ENCODE peak calls at places on chromosomes 5 and 9, in nine cellular contexts. One of them, this sample, is unnamed.

GRCh38 chr9:93525476-93525875 is 50.9 kb upstream of the PHF2 start:
- DNase-seq in mammary epithelial cell: no peak
- DNase-seq in GM23248: no peak
- DNase-seq in colonic mucosa: no peak
- DNase-seq in HepG2: no peak
- DNase-seq in Karpas-422: no peak
- DNase-seq in fibroblast of lung: peak; percentile 34
- DNase-seq in mesendoderm: peak; percentile 25
- DNase-seq in neuronal stem cell: no peak
- DNase-seq in this sample: no peak

GRCh38 chr5:141876628-141877477 is 1.4 kb downstream of the PCDH1 start:
- DNase-seq in colonic mucosa: peak; percentile 63
- DNase-seq in mesendoderm: peak; percentile 58
- DNase-seq in mammary epithelial cell: peak; percentile 65
- DNase-seq in fibroblast of lung: no peak
- DNase-seq in HepG2: no peak
- DNase-seq in GM23248: peak; percentile 23
- DNase-seq in neuronal stem cell: no peak
- DNase-seq in Karpas-422: no peak
- DNase-seq in this sample: peak; percentile 50

GRCh38 chr5:151772868-151773561 is 1.3 kb downstream of the G3BP1 start:
- DNase-seq in mesendoderm: no peak
- DNase-seq in mammary epithelial cell: peak; percentile 57
- DNase-seq in GM23248: peak; percentile 77
- DNase-seq in Karpas-422: no peak
- DNase-seq in colonic mucosa: no peak
- DNase-seq in fibroblast of lung: peak; percentile 53
- DNase-seq in HepG2: no peak
- DNase-seq in neuronal stem cell: no peak
- DNase-seq in this sample: peak; percentile 35

GRCh38 chr9:35962126-35962906 is 4.4 kb upstream of the OR2S2 start:
- DNase-seq in neuronal stem cell: no peak
- DNase-seq in Karpas-422: no peak
- DNase-seq in GM23248: peak; percentile 90
- DNase-seq in HepG2: no peak
- DNase-seq in mesendoderm: no peak
- DNase-seq in colonic mucosa: no peak
- DNase-seq in fibroblast of lung: peak; percentile 85
- DNase-seq in mammary epithelial cell: no peak
- DNase-seq in this sample: peak; percentile 56

GRCh38 chr9:21709464-21710058 is 92.9 kb upstream of the MTAP start:
- DNase-seq in mesendoderm: peak; percentile 72
- DNase-seq in Karpas-422: peak; percentile 84
- DNase-seq in neuronal stem cell: peak; percentile 57
- DNase-seq in colonic mucosa: peak; percentile 70
- DNase-seq in mammary epithelial cell: peak; percentile 57
- DNase-seq in fibroblast of lung: peak; percentile 43
- DNase-seq in HepG2: peak; percentile 37
- DNase-seq in GM23248: peak; percentile 65
- DNase-seq in this sample: peak; percentile 73

GRCh38 chr9:99126312-99126711 is 21.4 kb downstream of the TGFBR1 start:
- DNase-seq in mesendoderm: no peak
- DNase-seq in colonic mucosa: no peak
- DNase-seq in GM23248: peak; percentile 47
- DNase-seq in neuronal stem cell: no peak
- DNase-seq in Karpas-422: no peak
- DNase-seq in mammary epithelial cell: peak; percentile 26
- DNase-seq in HepG2: no peak
- DNase-seq in fibroblast of lung: no peak
- DNase-seq in this sample: peak; percentile 77

GRCh38 chr5:120954255-120954654 is 490.2 kb downstream of the PRR16 start:
- DNase-seq in mammary epithelial cell: no peak
- DNase-seq in mesendoderm: no peak
- DNase-seq in colonic mucosa: no peak
- DNase-seq in neuronal stem cell: no peak
- DNase-seq in Karpas-422: no peak
- DNase-seq in GM23248: no peak
- DNase-seq in HepG2: no peak
- DNase-seq in fibroblast of lung: no peak
- DNase-seq in this sample: no peak

GRCh38 chr9:121906074-121906520 is 187.0 kb downstream of the TTLL11 start:
- DNase-seq in GM23248: peak; percentile 77
- DNase-seq in mammary epithelial cell: peak; percentile 40
- DNase-seq in mesendoderm: no peak
- DNase-seq in colonic mucosa: no peak
- DNase-seq in Karpas-422: no peak
- DNase-seq in fibroblast of lung: no peak
- DNase-seq in HepG2: no peak
- DNase-seq in neuronal stem cell: no peak
- DNase-seq in this sample: no peak

GRCh38 chr5:38396766-38397165 is 138.4 kb downstream of the EGFLAM start:
- DNase-seq in HepG2: no peak
- DNase-seq in colonic mucosa: no peak
- DNase-seq in mesendoderm: peak; percentile 65
- DNase-seq in neuronal stem cell: no peak
- DNase-seq in Karpas-422: no peak
- DNase-seq in GM23248: no peak
- DNase-seq in fibroblast of lung: no peak
- DNase-seq in mammary epithelial cell: no peak
- DNase-seq in this sample: no peak

GRCh38 chr9:96758845-96759673 is 18.8 kb downstream of the ZNF510 start:
- DNase-seq in mammary epithelial cell: no peak
- DNase-seq in neuronal stem cell: no peak
- DNase-seq in Karpas-422: no peak
- DNase-seq in fibroblast of lung: peak; percentile 19
- DNase-seq in colonic mucosa: no peak
- DNase-seq in GM23248: peak; percentile 24
- DNase-seq in mesendoderm: peak; percentile 35
- DNase-seq in HepG2: no peak
- DNase-seq in this sample: no peak

GRCh38 chr5:112554089-112554977 is 135.3 kb upstream of the EPB41L4A start:
- DNase-seq in Karpas-422: peak; percentile 97
- DNase-seq in fibroblast of lung: no peak
- DNase-seq in mammary epithelial cell: no peak
- DNase-seq in HepG2: no peak
- DNase-seq in mesendoderm: no peak
- DNase-seq in neuronal stem cell: no peak
- DNase-seq in colonic mucosa: no peak
- DNase-seq in GM23248: peak; percentile 54
- DNase-seq in this sample: no peak

GRCh38 chr5:73095564-73096238 is 24.7 kb upstream of the TMEM171 start:
- DNase-seq in GM23248: no peak
- DNase-seq in mammary epithelial cell: no peak
- DNase-seq in mesendoderm: no peak
- DNase-seq in colonic mucosa: no peak
- DNase-seq in HepG2: no peak
- DNase-seq in neuronal stem cell: no peak
- DNase-seq in fibroblast of lung: peak; percentile 23
- DNase-seq in Karpas-422: no peak
- DNase-seq in this sample: no peak

GRCh38 chr9:136840877-136841645 is 1.2 kb upstream of the AJM1 start:
- DNase-seq in colonic mucosa: peak; percentile 86
- DNase-seq in HepG2: peak; percentile 73
- DNase-seq in mammary epithelial cell: peak; percentile 35
- DNase-seq in Karpas-422: peak; percentile 67
- DNase-seq in neuronal stem cell: no peak
- DNase-seq in fibroblast of lung: peak; percentile 58
- DNase-seq in GM23248: peak; percentile 73
- DNase-seq in mesendoderm: peak; percentile 59
- DNase-seq in this sample: no peak

GRCh38 chr5:59319286-59319685 is 574.2 kb downstream of the PDE4D start:
- DNase-seq in GM23248: no peak
- DNase-seq in HepG2: no peak
- DNase-seq in mesendoderm: no peak
- DNase-seq in Karpas-422: no peak
- DNase-seq in colonic mucosa: no peak
- DNase-seq in neuronal stem cell: no peak
- DNase-seq in fibroblast of lung: no peak
- DNase-seq in mammary epithelial cell: no peak
- DNase-seq in this sample: no peak

GRCh38 chr5:36392818-36393217 is 91.1 kb upstream of the RANBP3L start:
- DNase-seq in neuronal stem cell: no peak
- DNase-seq in GM23248: peak; percentile 89
- DNase-seq in colonic mucosa: no peak
- DNase-seq in mesendoderm: no peak
- DNase-seq in fibroblast of lung: peak; percentile 73
- DNase-seq in HepG2: no peak
- DNase-seq in mammary epithelial cell: peak; percentile 24
- DNase-seq in Karpas-422: no peak
- DNase-seq in this sample: peak; percentile 42

GRCh38 chr9:127761061-127761460 is 17.4 kb downstream of the SH2D3C start:
- DNase-seq in HepG2: no peak
- DNase-seq in mammary epithelial cell: no peak
- DNase-seq in Karpas-422: no peak
- DNase-seq in colonic mucosa: no peak
- DNase-seq in neuronal stem cell: no peak
- DNase-seq in mesendoderm: no peak
- DNase-seq in fibroblast of lung: no peak
- DNase-seq in GM23248: no peak
- DNase-seq in this sample: no peak

GRCh38 chr9:127763918-127764384 is 14.5 kb downstream of the SH2D3C start:
- DNase-seq in Karpas-422: peak; percentile 71
- DNase-seq in colonic mucosa: no peak
- DNase-seq in mesendoderm: peak; percentile 67
- DNase-seq in neuronal stem cell: peak; percentile 35
- DNase-seq in GM23248: peak; percentile 21
- DNase-seq in mammary epithelial cell: no peak
- DNase-seq in fibroblast of lung: no peak
- DNase-seq in HepG2: peak; percentile 32
- DNase-seq in this sample: no peak

GRCh38 chr9:127762111-127762676 is 16.3 kb downstream of the SH2D3C start:
- DNase-seq in mammary epithelial cell: no peak
- DNase-seq in fibroblast of lung: no peak
- DNase-seq in GM23248: no peak
- DNase-seq in neuronal stem cell: no peak
- DNase-seq in mesendoderm: peak; percentile 50
- DNase-seq in Karpas-422: no peak
- DNase-seq in HepG2: no peak
- DNase-seq in colonic mucosa: no peak
- DNase-seq in this sample: no peak

GRCh38 chr9:127758843-127759242 is 19.6 kb downstream of the SH2D3C start:
- DNase-seq in Karpas-422: no peak
- DNase-seq in HepG2: no peak
- DNase-seq in GM23248: no peak
- DNase-seq in fibroblast of lung: no peak
- DNase-seq in colonic mucosa: no peak
- DNase-seq in mesendoderm: no peak
- DNase-seq in mammary epithelial cell: no peak
- DNase-seq in neuronal stem cell: no peak
- DNase-seq in this sample: no peak

DNA sequence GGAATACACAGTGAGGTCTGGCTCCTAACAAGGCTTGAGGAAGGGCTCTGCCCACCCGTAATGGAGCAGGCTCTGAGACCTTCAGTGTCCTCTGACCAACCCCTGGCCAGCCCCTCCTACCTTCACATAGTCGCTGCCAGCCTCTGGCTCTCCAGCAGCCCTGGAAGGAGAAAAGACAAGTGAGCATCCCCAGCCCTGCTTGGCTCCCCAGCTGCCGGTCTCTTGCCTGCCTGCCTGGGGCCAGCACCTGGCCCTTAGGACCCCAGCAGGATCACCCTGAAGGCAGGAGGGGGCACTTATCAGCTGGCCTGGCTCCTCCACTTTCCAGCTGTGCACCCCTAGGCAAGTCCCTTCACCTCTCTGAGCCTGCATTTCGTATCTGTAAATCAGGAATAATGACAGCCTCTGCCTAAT is 17.0 kb downstream of the SH2D3C start:
- DNase-seq in mammary epithelial cell: no peak
- DNase-seq in mesendoderm: peak; percentile 54
- DNase-seq in neuronal stem cell: no peak
- DNase-seq in fibroblast of lung: no peak
- DNase-seq in colonic mucosa: no peak
- DNase-seq in HepG2: no peak
- DNase-seq in GM23248: no peak
- DNase-seq in Karpas-422: no peak
- DNase-seq in this sample: no peak
- H3K4me3 ChIP-seq in mammary epithelial cell: no peak overlapping the region
- H3K4me3 ChIP-seq in mesendoderm: no peak overlapping the region
- H3K4me3 ChIP-seq in neuronal stem cell: no peak overlapping the region
- H3K4me3 ChIP-seq in fibroblast of lung: no peak overlapping the region
- H3K4me3 ChIP-seq in colonic mucosa: no peak overlapping the region
- H3K4me3 ChIP-seq in HepG2: no peak overlapping the region
- H3K4me3 ChIP-seq in GM23248: no peak overlapping the region
- H3K4me3 ChIP-seq in Karpas-422: no peak overlapping the region
- H3K4me3 ChIP-seq in this sample: no peak overlapping the region

DNA sequence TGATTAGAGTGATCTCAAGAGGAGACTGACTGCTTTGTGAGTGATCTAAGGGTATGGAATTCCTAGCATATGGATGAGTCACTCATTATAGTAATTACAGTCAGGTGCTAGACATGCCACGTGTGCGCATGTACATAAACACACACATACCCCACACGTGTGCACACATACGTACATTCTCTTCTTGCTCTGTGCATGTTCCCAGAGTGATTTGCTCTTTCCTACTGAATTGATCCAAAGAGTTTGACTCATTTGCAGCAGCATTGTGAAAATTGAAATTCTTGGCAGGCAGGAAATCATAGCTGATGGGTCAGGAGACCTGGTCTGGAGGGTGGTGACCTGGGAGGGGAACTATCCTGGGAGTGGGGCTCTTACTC is 63.8 kb downstream of the ANGPTL2 start:
- DNase-seq in HepG2: no peak
- DNase-seq in Karpas-422: no peak
- DNase-seq in colonic mucosa: no peak
- DNase-seq in mesendoderm: no peak
- DNase-seq in mammary epithelial cell: no peak
- DNase-seq in fibroblast of lung: peak; percentile 31
- DNase-seq in GM23248: peak; percentile 56
- DNase-seq in neuronal stem cell: no peak
- DNase-seq in this sample: no peak
- H3K9ac ChIP-seq in HepG2: no peak overlapping the region
- H3K9ac ChIP-seq in Karpas-422: no peak overlapping the region
- H3K9ac ChIP-seq in colonic mucosa: no peak overlapping the region
- H3K9ac ChIP-seq in mesendoderm: no peak overlapping the region
- H3K9ac ChIP-seq in mammary epithelial cell: no peak overlapping the region
- H3K9ac ChIP-seq in fibroblast of lung: no peak overlapping the region
- H3K9ac ChIP-seq in GM23248: peak overlapping the region; percentile 26
- H3K9ac ChIP-seq in neuronal stem cell: no peak overlapping the region
- H3K9ac ChIP-seq in this sample: no peak overlapping the region

GRCh38 chr5:133050500-133050899 is 1.3 kb upstream of the HSPA4 start:
- DNase-seq in mesendoderm: peak; percentile 72
- DNase-seq in colonic mucosa: no peak
- DNase-seq in fibroblast of lung: no peak
- DNase-seq in mammary epithelial cell: no peak
- DNase-seq in neuronal stem cell: no peak
- DNase-seq in HepG2: no peak
- DNase-seq in Karpas-422: peak; percentile 59
- DNase-seq in GM23248: no peak
- DNase-seq in this sample: no peak
- H3K4me3 ChIP-seq in mesendoderm: no peak overlapping the region
- H3K4me3 ChIP-seq in colonic mucosa: peak overlapping the region; percentile 76
- H3K4me3 ChIP-seq in fibroblast of lung: peak overlapping the region; percentile 98
- H3K4me3 ChIP-seq in mammary epithelial cell: peak overlapping the region; percentile 93
- H3K4me3 ChIP-seq in neuronal stem cell: no peak overlapping the region
- H3K4me3 ChIP-seq in HepG2: peak overlapping the region; percentile 90
- H3K4me3 ChIP-seq in Karpas-422: peak overlapping the region; percentile 95
- H3K4me3 ChIP-seq in GM23248: peak overlapping the region; percentile 88
- H3K4me3 ChIP-seq in this sample: no peak overlapping the region

DNA sequence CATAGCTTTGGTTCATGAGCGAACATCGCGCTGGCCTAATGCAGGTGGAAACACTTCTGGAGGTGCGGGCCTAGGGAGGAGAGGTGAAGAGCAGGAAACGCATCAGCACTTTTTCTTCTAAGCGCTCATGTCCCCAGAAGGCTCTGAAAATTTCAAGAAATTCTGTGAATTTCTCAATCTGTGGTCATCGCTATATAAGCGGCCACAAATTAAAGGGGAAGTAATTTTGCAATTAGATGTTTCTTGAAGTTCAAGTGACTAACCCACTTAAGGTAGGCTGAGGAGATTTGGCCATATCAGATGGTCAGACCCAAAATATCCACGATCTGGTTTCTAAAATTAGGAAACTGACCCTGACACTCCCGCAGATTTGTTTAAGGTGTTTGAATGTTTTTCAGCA is 16.7 kb upstream of the HMGCR start:
- DNase-seq in colonic mucosa: no peak
- DNase-seq in neuronal stem cell: no peak
- DNase-seq in fibroblast of lung: peak; percentile 13
- DNase-seq in mammary epithelial cell: no peak
- DNase-seq in HepG2: no peak
- DNase-seq in mesendoderm: no peak
- DNase-seq in GM23248: no peak
- DNase-seq in Karpas-422: no peak
- DNase-seq in this sample: no peak
- H3K9ac ChIP-seq in colonic mucosa: no peak overlapping the region
- H3K9ac ChIP-seq in neuronal stem cell: no peak overlapping the region
- H3K9ac ChIP-seq in fibroblast of lung: no peak overlapping the region
- H3K9ac ChIP-seq in mammary epithelial cell: no peak overlapping the region
- H3K9ac ChIP-seq in HepG2: no peak overlapping the region
- H3K9ac ChIP-seq in mesendoderm: no peak overlapping the region
- H3K9ac ChIP-seq in GM23248: no peak overlapping the region
- H3K9ac ChIP-seq in Karpas-422: no peak overlapping the region
- H3K9ac ChIP-seq in this sample: peak overlapping the region; percentile 23

This sample was measured in PC-3.